ENCODE peak calls at places on chromosomes 4 and X, in nine cellular contexts. One of them, this sample, is unnamed.

GRCh38 chr4:7247521-7247920 is 55.2 kb downstream of the SORCS2 start:
- DNase-seq in ovary: no peak
- DNase-seq in breast epithelium: no peak
- DNase-seq in upper lobe of left lung: no peak
- DNase-seq in adrenal gland: no peak
- DNase-seq in HCT116: no peak
- DNase-seq in right lobe of liver: no peak
- DNase-seq in body of pancreas: no peak
- DNase-seq in heart left ventricle: no peak
- DNase-seq in this sample: no peak

GRCh38 chr4:10107111-10108091 is 9.2 kb downstream of the WDR1 start:
- DNase-seq in ovary: no peak
- DNase-seq in breast epithelium: no peak
- DNase-seq in upper lobe of left lung: no peak
- DNase-seq in adrenal gland: no peak
- DNase-seq in HCT116: no peak
- DNase-seq in right lobe of liver: no peak
- DNase-seq in body of pancreas: no peak
- DNase-seq in heart left ventricle: no peak
- DNase-seq in this sample: no peak

GRCh38 chrX:131441033-131441432 is 102.8 kb upstream of the OR13H1 start:
- DNase-seq in ovary: no peak
- DNase-seq in breast epithelium: no peak
- DNase-seq in upper lobe of left lung: no peak
- DNase-seq in adrenal gland: no peak
- DNase-seq in HCT116: no peak
- DNase-seq in right lobe of liver: no peak
- DNase-seq in body of pancreas: no peak
- DNase-seq in heart left ventricle: no peak
- DNase-seq in this sample: no peak

GRCh38 chr4:181966084-181966483 is 277.1 kb upstream of the TENM3 start:
- DNase-seq in ovary: no peak
- DNase-seq in breast epithelium: no peak
- DNase-seq in upper lobe of left lung: no peak
- DNase-seq in adrenal gland: no peak
- DNase-seq in HCT116: no peak
- DNase-seq in right lobe of liver: no peak
- DNase-seq in body of pancreas: no peak
- DNase-seq in heart left ventricle: no peak
- DNase-seq in this sample: no peak

GRCh38 chr4:78070731-78071282 is 13.7 kb downstream of the FRAS1 start:
- DNase-seq in ovary: no peak
- DNase-seq in breast epithelium: no peak
- DNase-seq in upper lobe of left lung: no peak
- DNase-seq in adrenal gland: no peak
- DNase-seq in HCT116: no peak
- DNase-seq in right lobe of liver: no peak
- DNase-seq in body of pancreas: no peak
- DNase-seq in heart left ventricle: no peak
- DNase-seq in this sample: no peak

GRCh38 chr4:15882675-15883086 is 55.9 kb downstream of the FGFBP1 start:
- DNase-seq in ovary: peak
- DNase-seq in breast epithelium: no peak
- DNase-seq in upper lobe of left lung: peak
- DNase-seq in adrenal gland: peak
- DNase-seq in HCT116: peak
- DNase-seq in right lobe of liver: peak
- DNase-seq in body of pancreas: peak
- DNase-seq in heart left ventricle: peak
- DNase-seq in this sample: peak

GRCh38 chrX:9728271-9728670 is 37.4 kb downstream of the GPR143 start:
- DNase-seq in ovary: no peak
- DNase-seq in breast epithelium: no peak
- DNase-seq in upper lobe of left lung: no peak
- DNase-seq in adrenal gland: no peak
- DNase-seq in HCT116: no peak
- DNase-seq in right lobe of liver: no peak
- DNase-seq in body of pancreas: no peak
- DNase-seq in heart left ventricle: no peak
- DNase-seq in this sample: no peak

GRCh38 chrX:63275127-63275526 is 76.0 kb downstream of the SPIN4 start:
- DNase-seq in ovary: no peak
- DNase-seq in breast epithelium: no peak
- DNase-seq in upper lobe of left lung: no peak
- DNase-seq in adrenal gland: peak
- DNase-seq in HCT116: peak
- DNase-seq in right lobe of liver: peak
- DNase-seq in body of pancreas: peak
- DNase-seq in heart left ventricle: no peak
- DNase-seq in this sample: no peak

GRCh38 chr4:137524642-137525384 is 7.5 kb downstream of the PCDH18 start:
- DNase-seq in ovary: no peak
- DNase-seq in breast epithelium: no peak
- DNase-seq in upper lobe of left lung: no peak
- DNase-seq in adrenal gland: no peak
- DNase-seq in HCT116: no peak
- DNase-seq in right lobe of liver: no peak
- DNase-seq in body of pancreas: no peak
- DNase-seq in heart left ventricle: no peak
- DNase-seq in this sample: no peak

GRCh38 chr4:26135331-26135730 is 185.5 kb upstream of the RBPJ start:
- DNase-seq in ovary: no peak
- DNase-seq in breast epithelium: no peak
- DNase-seq in upper lobe of left lung: no peak
- DNase-seq in adrenal gland: no peak
- DNase-seq in HCT116: no peak
- DNase-seq in right lobe of liver: no peak
- DNase-seq in body of pancreas: no peak
- DNase-seq in heart left ventricle: no peak
- DNase-seq in this sample: no peak

GRCh38 chrX:51694254-51694653 is 11.6 kb upstream of the CENPVL2 start:
- DNase-seq in ovary: no peak
- DNase-seq in breast epithelium: no peak
- DNase-seq in upper lobe of left lung: no peak
- DNase-seq in adrenal gland: no peak
- DNase-seq in HCT116: no peak
- DNase-seq in right lobe of liver: no peak
- DNase-seq in body of pancreas: no peak
- DNase-seq in heart left ventricle: no peak
- DNase-seq in this sample: no peak

GRCh38 chr4:7651461-7651921 is 216.8 kb upstream of the PSAPL1 start:
- DNase-seq in ovary: peak
- DNase-seq in breast epithelium: no peak
- DNase-seq in upper lobe of left lung: no peak
- DNase-seq in adrenal gland: peak
- DNase-seq in HCT116: no peak
- DNase-seq in right lobe of liver: no peak
- DNase-seq in body of pancreas: peak
- DNase-seq in heart left ventricle: no peak
- DNase-seq in this sample: no peak

GRCh38 chr4:173486714-173487392 is 43.2 kb downstream of the HAND2 start:
- DNase-seq in ovary: no peak
- DNase-seq in breast epithelium: no peak
- DNase-seq in upper lobe of left lung: no peak
- DNase-seq in adrenal gland: no peak
- DNase-seq in HCT116: no peak
- DNase-seq in right lobe of liver: no peak
- DNase-seq in body of pancreas: no peak
- DNase-seq in heart left ventricle: peak
- DNase-seq in this sample: no peak

GRCh38 chrX:141405878-141406492 is 163.7 kb upstream of the SPANXC start:
- DNase-seq in ovary: no peak
- DNase-seq in breast epithelium: no peak
- DNase-seq in upper lobe of left lung: no peak
- DNase-seq in adrenal gland: no peak
- DNase-seq in HCT116: no peak
- DNase-seq in right lobe of liver: no peak
- DNase-seq in body of pancreas: no peak
- DNase-seq in heart left ventricle: no peak
- DNase-seq in this sample: no peak

GRCh38 chrX:110282922-110283321 is 35.0 kb downstream of the AMMECR1 start:
- DNase-seq in ovary: no peak
- DNase-seq in breast epithelium: no peak
- DNase-seq in upper lobe of left lung: no peak
- DNase-seq in adrenal gland: no peak
- DNase-seq in HCT116: no peak
- DNase-seq in right lobe of liver: no peak
- DNase-seq in body of pancreas: no peak
- DNase-seq in heart left ventricle: no peak
- DNase-seq in this sample: no peak

GRCh38 chr4:112075129-112075753 is 70.0 kb upstream of the FAM241A start:
- DNase-seq in ovary: no peak
- DNase-seq in breast epithelium: no peak
- DNase-seq in upper lobe of left lung: no peak
- DNase-seq in adrenal gland: peak
- DNase-seq in HCT116: peak
- DNase-seq in right lobe of liver: no peak
- DNase-seq in body of pancreas: peak
- DNase-seq in heart left ventricle: no peak
- DNase-seq in this sample: no peak

GRCh38 chr4:113738251-113738650 is 23.3 kb downstream of the CAMK2D start:
- DNase-seq in ovary: no peak
- DNase-seq in breast epithelium: no peak
- DNase-seq in upper lobe of left lung: no peak
- DNase-seq in adrenal gland: no peak
- DNase-seq in HCT116: no peak
- DNase-seq in right lobe of liver: no peak
- DNase-seq in body of pancreas: no peak
- DNase-seq in heart left ventricle: no peak
- DNase-seq in this sample: no peak

GRCh38 chr4:182246401-182247205 is 3.4 kb downstream of the TENM3 start:
- DNase-seq in ovary: no peak
- DNase-seq in breast epithelium: no peak
- DNase-seq in upper lobe of left lung: no peak
- DNase-seq in adrenal gland: no peak
- DNase-seq in HCT116: no peak
- DNase-seq in right lobe of liver: no peak
- DNase-seq in body of pancreas: no peak
- DNase-seq in heart left ventricle: no peak
- DNase-seq in this sample: no peak

GRCh38 chr4:1767058-1767769 is 25.9 kb upstream of the FGFR3 start:
- DNase-seq in ovary: no peak
- DNase-seq in breast epithelium: no peak
- DNase-seq in upper lobe of left lung: no peak
- DNase-seq in adrenal gland: no peak
- DNase-seq in HCT116: no peak
- DNase-seq in right lobe of liver: no peak
- DNase-seq in body of pancreas: peak
- DNase-seq in heart left ventricle: no peak
- DNase-seq in this sample: no peak
- H3K4me3 ChIP-seq in ovary: peak
- H3K4me3 ChIP-seq in breast epithelium: peak
- H3K4me3 ChIP-seq in upper lobe of left lung: peak
- H3K4me3 ChIP-seq in adrenal gland: no peak
- H3K4me3 ChIP-seq in HCT116: peak
- H3K4me3 ChIP-seq in right lobe of liver: no peak
- H3K4me3 ChIP-seq in body of pancreas: peak
- H3K4me3 ChIP-seq in heart left ventricle: peak
- H3K4me3 ChIP-seq in this sample: peak

GRCh38 chrX:46759645-46759974 is 692 bp upstream of the SLC9A7 start:
- DNase-seq in ovary: no peak
- DNase-seq in breast epithelium: no peak
- DNase-seq in upper lobe of left lung: no peak
- DNase-seq in adrenal gland: no peak
- DNase-seq in HCT116: no peak
- DNase-seq in right lobe of liver: no peak
- DNase-seq in body of pancreas: no peak
- DNase-seq in heart left ventricle: no peak
- DNase-seq in this sample: no peak

GRCh38 chrX:46758163-46758955 is 559 bp downstream of the SLC9A7 start:
- DNase-seq in ovary: peak
- DNase-seq in breast epithelium: no peak
- DNase-seq in upper lobe of left lung: no peak
- DNase-seq in adrenal gland: peak
- DNase-seq in HCT116: no peak
- DNase-seq in right lobe of liver: peak
- DNase-seq in body of pancreas: peak
- DNase-seq in heart left ventricle: no peak
- DNase-seq in this sample: peak

GRCh38 chrX:46757052-46757451 is 1.9 kb downstream of the SLC9A7 start:
- DNase-seq in ovary: no peak
- DNase-seq in breast epithelium: no peak
- DNase-seq in upper lobe of left lung: no peak
- DNase-seq in adrenal gland: no peak
- DNase-seq in HCT116: no peak
- DNase-seq in right lobe of liver: no peak
- DNase-seq in body of pancreas: no peak
- DNase-seq in heart left ventricle: no peak
- DNase-seq in this sample: no peak

GRCh38 chrX:46757593-46757992 is 1.3 kb downstream of the SLC9A7 start:
- DNase-seq in ovary: no peak
- DNase-seq in breast epithelium: no peak
- DNase-seq in upper lobe of left lung: no peak
- DNase-seq in adrenal gland: no peak
- DNase-seq in HCT116: no peak
- DNase-seq in right lobe of liver: no peak
- DNase-seq in body of pancreas: no peak
- DNase-seq in heart left ventricle: no peak
- DNase-seq in this sample: no peak

GRCh38 chrX:46758956-46759644 is at the start of gene SLC9A7:
- DNase-seq in ovary: peak
- DNase-seq in breast epithelium: peak
- DNase-seq in upper lobe of left lung: peak
- DNase-seq in adrenal gland: peak
- DNase-seq in HCT116: peak
- DNase-seq in right lobe of liver: peak
- DNase-seq in body of pancreas: peak
- DNase-seq in heart left ventricle: peak
- DNase-seq in this sample: peak
- TF ChIP-seq POLR2A in ovary: no peak
- TF ChIP-seq POLR2A in breast epithelium: no peak
- TF ChIP-seq POLR2A in upper lobe of left lung: no peak
- TF ChIP-seq POLR2A in adrenal gland: peak
- TF ChIP-seq POLR2A in HCT116: peak
- TF ChIP-seq POLR2A in right lobe of liver: peak
- TF ChIP-seq POLR2A in body of pancreas: peak
- TF ChIP-seq POLR2A in heart left ventricle: no peak
- TF ChIP-seq POLR2A in this sample: no peak

DNA sequence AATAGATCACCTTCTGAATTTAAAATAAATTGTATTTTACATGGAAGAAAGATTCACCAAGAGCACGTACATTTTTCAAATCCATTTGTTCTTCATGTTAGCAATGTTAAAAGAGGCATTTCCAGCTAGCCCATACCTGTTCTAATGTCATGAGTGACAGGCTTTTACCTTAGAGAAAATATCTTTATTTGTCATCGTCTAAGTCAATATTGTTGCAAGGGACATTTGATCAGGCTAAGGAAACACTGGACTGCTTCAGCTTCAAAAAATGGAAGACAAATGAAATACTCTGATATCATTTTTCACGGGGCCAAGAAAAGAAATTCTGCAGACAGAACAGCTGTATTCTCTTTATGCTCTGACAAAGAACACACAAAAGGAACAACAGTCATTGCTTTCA is 207.7 kb downstream of the RCHY1 start:
- DNase-seq in ovary: no peak
- DNase-seq in breast epithelium: no peak
- DNase-seq in upper lobe of left lung: no peak
- DNase-seq in adrenal gland: no peak
- DNase-seq in HCT116: no peak
- DNase-seq in right lobe of liver: no peak
- DNase-seq in body of pancreas: no peak
- DNase-seq in heart left ventricle: no peak
- DNase-seq in this sample: no peak
- H3K27ac ChIP-seq in ovary: no peak
- H3K27ac ChIP-seq in breast epithelium: no peak
- H3K27ac ChIP-seq in upper lobe of left lung: no peak
- H3K27ac ChIP-seq in adrenal gland: no peak
- H3K27ac ChIP-seq in HCT116: no peak
- H3K27ac ChIP-seq in right lobe of liver: no peak
- H3K27ac ChIP-seq in body of pancreas: no peak
- H3K27ac ChIP-seq in heart left ventricle: no peak
- H3K27ac ChIP-seq in this sample: no peak

GRCh38 chr4:970854-971520 is 2.4 kb downstream of the DGKQ start:
- DNase-seq in ovary: no peak
- DNase-seq in breast epithelium: no peak
- DNase-seq in upper lobe of left lung: no peak
- DNase-seq in adrenal gland: no peak
- DNase-seq in HCT116: no peak
- DNase-seq in right lobe of liver: no peak
- DNase-seq in body of pancreas: no peak
- DNase-seq in heart left ventricle: no peak
- DNase-seq in this sample: no peak
- H3K4me3 ChIP-seq in ovary: no peak
- H3K4me3 ChIP-seq in breast epithelium: no peak
- H3K4me3 ChIP-seq in upper lobe of left lung: no peak
- H3K4me3 ChIP-seq in adrenal gland: no peak
- H3K4me3 ChIP-seq in HCT116: no peak
- H3K4me3 ChIP-seq in right lobe of liver: no peak
- H3K4me3 ChIP-seq in body of pancreas: no peak
- H3K4me3 ChIP-seq in heart left ventricle: no peak
- H3K4me3 ChIP-seq in this sample: no peak

This sample was measured in Peyer's patch.